ENCODE peak calls at places on chromosomes 6 and 20, in ten cellular contexts. T, C, Q, D, I, N, O, V, L and J are unnamed samples.

GRCh38 chr6:135251416-135251815 is 70.3 kb downstream of the MYB start:
- DNase-seq in Q (no peak), I (no peak), C (no peak), O (no peak), D (no peak), L (no peak), N (no peak), V (no peak), T (no peak), J (no peak)

GRCh38 chr6:168506460-168506859 is 65.5 kb downstream of the SMOC2 start:
- DNase-seq in C (no peak), T (peak), N (no peak), O (no peak), I (no peak), L (no peak), D (no peak), Q (no peak), V (no peak), J (no peak)

GRCh38 chr6:14196029-14196428 is 78.5 kb downstream of the CD83 start:
- DNase-seq in Q (no peak), I (no peak), O (no peak), V (no peak), D (no peak), N (no peak), C (no peak), L (no peak), T (no peak), J (no peak)

GRCh38 chr6:160085713-160086505 is 35.7 kb upstream of the SLC22A1 start:
- DNase-seq in I (no peak), Q (no peak), O (no peak), T (no peak), D (no peak), C (no peak), V (no peak), L (no peak), N (no peak), J (no peak)

GRCh38 chr6:86045038-86045437 is 402.4 kb upstream of the SYNCRIP start:
- DNase-seq in C (no peak), O (no peak), V (no peak), N (no peak), L (no peak), Q (no peak), I (no peak), D (no peak), T (no peak), J (no peak)

GRCh38 chr20:63073738-63074065 is 66.9 kb upstream of the BHLHE23 start:
- DNase-seq in I (no peak), N (no peak), C (no peak), T (no peak), L (no peak), O (no peak), V (peak), Q (peak), D (no peak), J (no peak)

GRCh38 chr20:725491-725890 is 42.8 kb downstream of the SLC52A3 start:
- DNase-seq in D (no peak), V (no peak), Q (no peak), T (no peak), L (no peak), C (no peak), O (no peak), N (no peak), I (no peak), J (no peak)

GRCh38 chr6:15247214-15247749 is 1.4 kb downstream of the JARID2 start:
- DNase-seq in V (no peak), I (no peak), T (no peak), C (no peak), N (no peak), D (no peak), L (no peak), O (no peak), Q (no peak), J (no peak)

GRCh38 chr20:3973705-3974104 is 41.7 kb downstream of the RNF24 start:
- DNase-seq in O (no peak), D (no peak), N (no peak), L (no peak), C (no peak), Q (no peak), I (no peak), T (no peak), V (no peak), J (no peak)

GRCh38 chr6:126066068-126067048 is 80.0 kb downstream of the TRMT11 start:
- DNase-seq in L (peak), O (no peak), I (no peak), C (no peak), N (no peak), D (peak), V (no peak), T (no peak), Q (no peak), J (no peak)

GRCh38 chr6:155850408-155850841 is 394.8 kb upstream of the NOX3 start:
- DNase-seq in T (no peak), L (peak), N (no peak), I (no peak), D (peak), V (no peak), Q (no peak), C (no peak), O (no peak), J (peak)

GRCh38 chr6:154931741-154932424 is 63.2 kb upstream of the TIAM2 start:
- DNase-seq in T (no peak), D (peak), O (no peak), C (no peak), L (peak), N (no peak), I (no peak), V (no peak), Q (no peak), J (no peak)